ENCODE peak calls at places on chromosomes 2 and 18, in four cellular contexts. J, U, E and B are unnamed samples.

GRCh38 chr2:52659536-52659935 is 1108.1 kb upstream of the CHAC2 start:
- DNase-seq in J (no peak), U (no peak), E (no peak), B (no peak)

GRCh38 chr2:206619011-206619410 is 23.3 kb upstream of the FAM237A start:
- DNase-seq in J (no peak), U (no peak), E (no peak), B (no peak)

GRCh38 chr2:167134381-167135072 is 246.2 kb downstream of the XIRP2 start:
- DNase-seq in J (peak; percentile 19), U (no peak), E (peak; percentile 31), B (no peak)

GRCh38 chr2:241039416-241039815 is 41.0 kb downstream of the SNED1 start:
- DNase-seq in J (no peak), U (no peak), E (no peak), B (peak; percentile 73)

GRCh38 chr2:68569604-68570003 is 73.8 kb upstream of the PROKR1 start:
- DNase-seq in J (no peak), U (no peak), E (no peak), B (no peak)

GRCh38 chr2:196900843-196901242 is 25.7 kb downstream of the PGAP1 start:
- DNase-seq in J (no peak), U (no peak), E (no peak), B (no peak)

GRCh38 chr2:239929504-239929903 is 95.6 kb downstream of the NDUFA10 start:
- DNase-seq in J (no peak), U (peak; percentile 64), E (no peak), B (peak; percentile 68)

GRCh38 chr2:26884486-26884885 is 36.6 kb downstream of the DPYSL5 start:
- DNase-seq in J (no peak), U (no peak), E (no peak), B (no peak)

GRCh38 chr2:155665704-155666103 is 666.8 kb downstream of the NR4A2 start:
- DNase-seq in J (no peak), U (peak; percentile 76), E (no peak), B (no peak)

GRCh38 chr2:109663721-109664120 is 49.6 kb downstream of the SOWAHC start:
- DNase-seq in J (peak; percentile 40), U (no peak), E (peak; percentile 73), B (no peak)

GRCh38 chr2:216740557-216741222 is 45.3 kb upstream of the IGFBP5 start:
- DNase-seq in J (peak; percentile 30), U (peak; percentile 22), E (peak; percentile 54), B (no peak)

GRCh38 chr2:30282081-30282480 is 50.7 kb downstream of the LBH start:
- DNase-seq in J (no peak), U (peak; percentile 55), E (no peak), B (no peak)

GRCh38 chr2:160290590-160290989 is 90.5 kb upstream of the ITGB6 start:
- DNase-seq in J (no peak), U (no peak), E (no peak), B (no peak)

GRCh38 chr18:79971211-79971952 is 6.9 kb downstream of the HSBP1L1 start:
- DNase-seq in J (no peak), U (peak; percentile 57), E (no peak), B (no peak)

GRCh38 chr2:164257794-164258193 is 363.5 kb downstream of the GRB14 start:
- DNase-seq in J (no peak), U (no peak), E (no peak), B (no peak)